ENCODE peak calls at places on chromosomes 16 and 17, in nine cellular contexts. One of them, this sample, is unnamed.
A peak's percentile ranks its signal among the peaks of the same experiment; 100 is the strongest.

GRCh38 chr17:35560703-35561102 is at the start of gene SLFN14:
- DNase-seq in SK-N-SH: no peak
- DNase-seq in psoas muscle: no peak
- DNase-seq in uterus: no peak
- DNase-seq in mesenchymal stem cell: no peak
- DNase-seq in adrenal gland: no peak
- DNase-seq in cardiac muscle cell: no peak
- DNase-seq in keratinocyte: no peak
- DNase-seq in spleen: no peak
- DNase-seq in this sample: no peak

GRCh38 chr17:38464251-38464722 is 36.0 kb downstream of the ARHGAP23 start:
- DNase-seq in SK-N-SH: peak; percentile 83
- DNase-seq in psoas muscle: peak; percentile 72
- DNase-seq in uterus: peak; percentile 71
- DNase-seq in mesenchymal stem cell: no peak
- DNase-seq in adrenal gland: peak; percentile 93
- DNase-seq in cardiac muscle cell: no peak
- DNase-seq in keratinocyte: no peak
- DNase-seq in spleen: no peak
- DNase-seq in this sample: peak; percentile 68

GRCh38 chr17:7213895-7214299 is 5.7 kb downstream of the DLG4 start:
- DNase-seq in SK-N-SH: peak; percentile 86
- DNase-seq in psoas muscle: no peak
- DNase-seq in uterus: peak; percentile 87
- DNase-seq in mesenchymal stem cell: peak; percentile 95
- DNase-seq in adrenal gland: peak; percentile 94
- DNase-seq in cardiac muscle cell: peak; percentile 86
- DNase-seq in keratinocyte: no peak
- DNase-seq in spleen: no peak
- DNase-seq in this sample: peak; percentile 52

GRCh38 chr16:17034477-17035252 is 436.1 kb downstream of the XYLT1 start:
- DNase-seq in SK-N-SH: no peak
- DNase-seq in psoas muscle: no peak
- DNase-seq in uterus: no peak
- DNase-seq in mesenchymal stem cell: no peak
- DNase-seq in adrenal gland: no peak
- DNase-seq in cardiac muscle cell: no peak
- DNase-seq in keratinocyte: no peak
- DNase-seq in spleen: no peak
- DNase-seq in this sample: no peak

GRCh38 chr16:1744338-1744840 is 27.0 kb downstream of the NME3 start:
- DNase-seq in SK-N-SH: no peak
- DNase-seq in psoas muscle: no peak
- DNase-seq in uterus: no peak
- DNase-seq in mesenchymal stem cell: no peak
- DNase-seq in adrenal gland: no peak
- DNase-seq in cardiac muscle cell: no peak
- DNase-seq in keratinocyte: no peak
- DNase-seq in spleen: no peak
- DNase-seq in this sample: no peak

GRCh38 chr16:87584975-87585374 is 17.3 kb upstream of the JPH3 start:
- DNase-seq in SK-N-SH: no peak
- DNase-seq in psoas muscle: no peak
- DNase-seq in uterus: no peak
- DNase-seq in mesenchymal stem cell: no peak
- DNase-seq in adrenal gland: no peak
- DNase-seq in cardiac muscle cell: no peak
- DNase-seq in keratinocyte: no peak
- DNase-seq in spleen: no peak
- DNase-seq in this sample: no peak

GRCh38 chr17:81419886-81420768 is 24.9 kb downstream of the BAHCC1 start:
- DNase-seq in SK-N-SH: no peak
- DNase-seq in psoas muscle: no peak
- DNase-seq in uterus: no peak
- DNase-seq in mesenchymal stem cell: peak; percentile 50
- DNase-seq in adrenal gland: no peak
- DNase-seq in cardiac muscle cell: no peak
- DNase-seq in keratinocyte: no peak
- DNase-seq in spleen: no peak
- DNase-seq in this sample: peak; percentile 46

GRCh38 chr17:67528751-67529436 is 151.8 kb downstream of the PITPNC1 start:
- DNase-seq in SK-N-SH: peak; percentile 94
- DNase-seq in psoas muscle: peak; percentile 84
- DNase-seq in uterus: peak; percentile 45
- DNase-seq in mesenchymal stem cell: peak; percentile 98
- DNase-seq in adrenal gland: peak; percentile 98
- DNase-seq in cardiac muscle cell: peak; percentile 73
- DNase-seq in keratinocyte: no peak
- DNase-seq in spleen: peak; percentile 82
- DNase-seq in this sample: peak; percentile 72

DNA sequence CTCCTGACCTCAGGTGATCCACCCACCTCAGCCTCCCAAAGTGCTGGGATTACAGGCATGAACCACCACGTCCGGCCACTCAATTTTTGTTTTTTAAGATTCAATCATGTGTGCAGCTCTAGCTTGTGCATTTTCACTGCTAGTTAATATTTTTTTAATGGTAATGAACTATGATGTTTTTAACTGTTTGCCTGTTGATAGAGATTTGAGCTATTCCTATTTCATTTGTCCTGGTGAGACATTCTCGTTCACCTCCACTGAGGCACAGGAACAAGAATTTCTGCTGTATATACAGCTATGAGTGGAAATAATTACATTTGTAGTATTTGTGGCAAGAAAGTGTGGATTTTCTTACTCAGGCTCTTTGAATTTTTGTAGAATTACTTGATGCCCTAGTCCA is 137.7 kb upstream of the MYOCD start:
- DNase-seq in SK-N-SH: no peak
- DNase-seq in psoas muscle: no peak
- DNase-seq in uterus: no peak
- DNase-seq in mesenchymal stem cell: no peak
- DNase-seq in adrenal gland: no peak
- DNase-seq in cardiac muscle cell: no peak
- DNase-seq in keratinocyte: no peak
- DNase-seq in spleen: no peak
- DNase-seq in this sample: no peak
- H3K9me3 ChIP-seq in SK-N-SH: no peaks in the 10 kb centered on the region
- H3K9me3 ChIP-seq in psoas muscle: no peaks in the 10 kb centered on the region
- H3K9me3 ChIP-seq in uterus: no peaks in the 10 kb centered on the region
- H3K9me3 ChIP-seq in mesenchymal stem cell: no peaks in the 10 kb centered on the region
- H3K9me3 ChIP-seq in adrenal gland: no peaks in the 10 kb centered on the region
- H3K9me3 ChIP-seq in cardiac muscle cell: no peaks in the 10 kb centered on the region
- H3K9me3 ChIP-seq in keratinocyte: no peaks in the 10 kb centered on the region
- H3K9me3 ChIP-seq in spleen: no peaks in the 10 kb centered on the region
- H3K9me3 ChIP-seq in this sample: no peaks in the 10 kb centered on the region

DNA sequence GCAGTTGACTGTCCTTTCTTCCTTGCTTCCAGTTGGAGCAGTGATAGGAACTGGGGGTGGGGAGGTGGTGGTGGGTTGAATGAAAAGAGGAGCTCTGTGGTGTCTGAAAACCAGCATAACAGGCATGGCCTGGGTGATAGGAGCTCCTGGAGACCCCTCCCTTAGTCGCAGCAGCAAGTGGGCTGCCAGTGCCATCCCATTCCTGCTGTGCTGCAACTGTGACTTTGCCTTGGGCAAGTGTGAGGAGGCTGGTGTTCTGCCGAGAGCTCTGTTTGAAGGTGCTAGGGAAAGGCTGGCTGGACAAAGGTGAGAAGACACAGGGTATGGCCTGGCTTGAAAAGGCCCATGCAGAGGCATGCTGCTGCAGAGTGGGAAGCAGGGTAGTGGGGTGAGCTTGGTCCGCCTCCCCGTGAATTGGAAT is 2.7 kb upstream of the CDK5R1 start:
- DNase-seq in SK-N-SH: peak; percentile 27
- DNase-seq in psoas muscle: no peak
- DNase-seq in uterus: no peak
- DNase-seq in mesenchymal stem cell: no peak
- DNase-seq in adrenal gland: peak; percentile 57
- DNase-seq in cardiac muscle cell: no peak
- DNase-seq in keratinocyte: no peak
- DNase-seq in spleen: peak; percentile 63
- DNase-seq in this sample: no peak
- H3K27ac ChIP-seq in SK-N-SH: no peak overlapping the region
- H3K27ac ChIP-seq in psoas muscle: peak overlapping the region; percentile 65
- H3K27ac ChIP-seq in uterus: peak overlapping the region; percentile 74
- H3K27ac ChIP-seq in mesenchymal stem cell: peak overlapping the region; percentile 8
- H3K27ac ChIP-seq in adrenal gland: peak overlapping the region; percentile 79
- H3K27ac ChIP-seq in cardiac muscle cell: peak overlapping the region; percentile 57
- H3K27ac ChIP-seq in keratinocyte: no peak overlapping the region
- H3K27ac ChIP-seq in spleen: peak overlapping the region; percentile 8
- H3K27ac ChIP-seq in this sample: peak overlapping the region; percentile 73

GRCh38 chr16:35306915-35307314 is 1847.5 kb downstream of the TP53TG3F start:
- DNase-seq in SK-N-SH: no peak
- DNase-seq in psoas muscle: no peak
- DNase-seq in uterus: no peak
- DNase-seq in mesenchymal stem cell: no peak
- DNase-seq in adrenal gland: no peak
- DNase-seq in cardiac muscle cell: no peak
- DNase-seq in keratinocyte: no peak
- DNase-seq in spleen: no peak
- DNase-seq in this sample: no peak
- H3K9me3 ChIP-seq in SK-N-SH: no peaks in the 10 kb centered on the region
- H3K9me3 ChIP-seq in psoas muscle: no peaks in the 10 kb centered on the region
- H3K9me3 ChIP-seq in uterus: no peaks in the 10 kb centered on the region
- H3K9me3 ChIP-seq in mesenchymal stem cell: no peaks in the 10 kb centered on the region
- H3K9me3 ChIP-seq in adrenal gland: no peaks in the 10 kb centered on the region
- H3K9me3 ChIP-seq in cardiac muscle cell: no peaks in the 10 kb centered on the region
- H3K9me3 ChIP-seq in keratinocyte: no peaks in the 10 kb centered on the region
- H3K9me3 ChIP-seq in spleen: peaks cover 93% of the 10 kb centered on the region
- H3K9me3 ChIP-seq in this sample: no peaks in the 10 kb centered on the region

GRCh38 chr17:50225693-50226092 is 24.3 kb upstream of the COL1A1 start:
- DNase-seq in SK-N-SH: no peak
- DNase-seq in psoas muscle: no peak
- DNase-seq in uterus: no peak
- DNase-seq in mesenchymal stem cell: no peak
- DNase-seq in adrenal gland: no peak
- DNase-seq in cardiac muscle cell: no peak
- DNase-seq in keratinocyte: no peak
- DNase-seq in spleen: no peak
- DNase-seq in this sample: no peak

GRCh38 chr17:50219939-50220465 is 18.6 kb upstream of the COL1A1 start:
- DNase-seq in SK-N-SH: no peak
- DNase-seq in psoas muscle: no peak
- DNase-seq in uterus: peak; percentile 37
- DNase-seq in mesenchymal stem cell: peak; percentile 92
- DNase-seq in adrenal gland: peak; percentile 73
- DNase-seq in cardiac muscle cell: peak; percentile 90
- DNase-seq in keratinocyte: no peak
- DNase-seq in spleen: no peak
- DNase-seq in this sample: no peak

GRCh38 chr17:50221500-50222480 is 20.4 kb upstream of the COL1A1 start:
- DNase-seq in SK-N-SH: no peak
- DNase-seq in psoas muscle: peak; percentile 54
- DNase-seq in uterus: peak; percentile 68
- DNase-seq in mesenchymal stem cell: peak; percentile 89
- DNase-seq in adrenal gland: no peak
- DNase-seq in cardiac muscle cell: peak; percentile 78
- DNase-seq in keratinocyte: no peak
- DNase-seq in spleen: no peak
- DNase-seq in this sample: no peak

GRCh38 chr17:50220811-50221210 is 19.4 kb upstream of the COL1A1 start:
- DNase-seq in SK-N-SH: no peak
- DNase-seq in psoas muscle: no peak
- DNase-seq in uterus: no peak
- DNase-seq in mesenchymal stem cell: no peak
- DNase-seq in adrenal gland: no peak
- DNase-seq in cardiac muscle cell: no peak
- DNase-seq in keratinocyte: no peak
- DNase-seq in spleen: no peak
- DNase-seq in this sample: no peak

GRCh38 chr17:50222922-50223321 is 21.5 kb upstream of the COL1A1 start:
- DNase-seq in SK-N-SH: no peak
- DNase-seq in psoas muscle: no peak
- DNase-seq in uterus: no peak
- DNase-seq in mesenchymal stem cell: no peak
- DNase-seq in adrenal gland: no peak
- DNase-seq in cardiac muscle cell: no peak
- DNase-seq in keratinocyte: no peak
- DNase-seq in spleen: no peak
- DNase-seq in this sample: no peak
- H3K27ac ChIP-seq in SK-N-SH: peak overlapping the region; percentile 100
- H3K27ac ChIP-seq in psoas muscle: no peak overlapping the region
- H3K27ac ChIP-seq in uterus: peak overlapping the region; percentile 79
- H3K27ac ChIP-seq in mesenchymal stem cell: no peak overlapping the region
- H3K27ac ChIP-seq in adrenal gland: no peak overlapping the region
- H3K27ac ChIP-seq in cardiac muscle cell: no peak overlapping the region
- H3K27ac ChIP-seq in keratinocyte: no peak overlapping the region
- H3K27ac ChIP-seq in spleen: no peak overlapping the region
- H3K27ac ChIP-seq in this sample: peak overlapping the region; percentile 63

GRCh38 chr17:5181509-5182305 is 10.0 kb downstream of the ZNF594 start:
- DNase-seq in SK-N-SH: no peak
- DNase-seq in psoas muscle: no peak
- DNase-seq in uterus: no peak
- DNase-seq in mesenchymal stem cell: no peak
- DNase-seq in adrenal gland: no peak
- DNase-seq in cardiac muscle cell: no peak
- DNase-seq in keratinocyte: no peak
- DNase-seq in spleen: no peak
- DNase-seq in this sample: no peak
- H3K9me3 ChIP-seq in SK-N-SH: peaks cover 74% of the 10 kb centered on the region
- H3K9me3 ChIP-seq in psoas muscle: peaks cover 100% of the 10 kb centered on the region
- H3K9me3 ChIP-seq in uterus: peaks cover 4% of the 10 kb centered on the region
- H3K9me3 ChIP-seq in mesenchymal stem cell: peaks cover 97% of the 10 kb centered on the region
- H3K9me3 ChIP-seq in adrenal gland: peaks cover 16% of the 10 kb centered on the region
- H3K9me3 ChIP-seq in cardiac muscle cell: peaks cover 13% of the 10 kb centered on the region
- H3K9me3 ChIP-seq in keratinocyte: peaks cover 49% of the 10 kb centered on the region
- H3K9me3 ChIP-seq in spleen: peaks cover 100% of the 10 kb centered on the region
- H3K9me3 ChIP-seq in this sample: peaks cover 100% of the 10 kb centered on the region

DNA sequence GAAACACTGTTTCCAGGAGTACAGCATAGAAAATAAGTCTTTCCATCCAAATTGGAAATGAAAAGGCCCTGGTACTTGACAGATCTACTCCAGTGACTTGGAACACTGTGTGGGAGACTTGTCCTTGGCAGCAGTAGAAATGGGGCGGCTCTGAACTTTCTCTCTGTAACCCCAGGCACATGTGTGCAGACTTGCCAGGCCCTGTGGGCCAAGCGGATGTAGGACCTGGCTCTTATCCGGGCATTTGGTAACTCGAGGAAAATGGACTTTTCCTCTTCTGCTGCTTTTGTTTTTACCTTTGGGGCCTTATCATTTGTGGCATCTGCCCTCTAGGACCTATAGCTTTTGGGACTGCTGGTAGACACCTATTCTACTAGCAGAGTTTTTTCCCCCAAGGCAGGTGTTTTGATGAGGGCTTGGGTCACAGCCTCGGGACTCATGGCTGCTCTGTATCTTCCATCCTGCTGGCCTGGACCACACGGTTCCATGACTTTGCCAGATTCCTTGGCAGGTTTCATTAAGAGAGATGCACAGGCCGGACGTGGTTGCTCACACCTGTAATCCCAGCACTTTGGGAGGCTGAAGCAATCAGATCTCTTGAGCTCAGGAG is 43.5 kb downstream of the SMPD3 start:
- DNase-seq in SK-N-SH: no peak
- DNase-seq in psoas muscle: no peak
- DNase-seq in uterus: no peak
- DNase-seq in mesenchymal stem cell: no peak
- DNase-seq in adrenal gland: no peak
- DNase-seq in cardiac muscle cell: no peak
- DNase-seq in keratinocyte: no peak
- DNase-seq in spleen: peak; percentile 15
- DNase-seq in this sample: no peak
- H3K27ac ChIP-seq in SK-N-SH: no peak overlapping the region
- H3K27ac ChIP-seq in psoas muscle: no peak overlapping the region
- H3K27ac ChIP-seq in uterus: no peak overlapping the region
- H3K27ac ChIP-seq in mesenchymal stem cell: no peak overlapping the region
- H3K27ac ChIP-seq in adrenal gland: no peak overlapping the region
- H3K27ac ChIP-seq in cardiac muscle cell: no peak overlapping the region
- H3K27ac ChIP-seq in keratinocyte: no peak overlapping the region
- H3K27ac ChIP-seq in spleen: no peak overlapping the region
- H3K27ac ChIP-seq in this sample: no peak overlapping the region

This sample was measured in left ventricle myocardium inferior.